ENCODE peak calls at places on chromosomes 13 and 19, in ten cellular contexts. D, T, U, I, G, C, R, M, S and K are unnamed samples.

GRCh38 chr19:4102339-4103072 is 21.4 kb downstream of the MAP2K2 start:
- DNase-seq in D (no peak), T (no peak), U (no peak), I (no peak), G (no peak), C (no peak), R (no peak), M (no peak), S (no peak), K (no peak)

GRCh38 chr19:54969647-54970046 is 3.5 kb downstream of the NLRP2 start:
- DNase-seq in D (no peak), T (no peak), U (no peak), I (no peak), G (no peak), C (no peak), R (no peak), M (no peak), S (no peak), K (no peak)

GRCh38 chr19:5131866-5132561 is 163.1 kb downstream of the KDM4B start:
- DNase-seq in D (no peak), T (no peak), U (no peak), I (no peak), G (no peak), C (no peak), R (no peak), M (no peak), S (no peak), K (no peak)

GRCh38 chr13:74114202-74114601 is 20.0 kb downstream of the KLF12 start:
- DNase-seq in D (no peak), T (no peak), U (no peak), I (no peak), G (no peak), C (no peak), R (no peak), M (no peak), S (no peak), K (no peak)

GRCh38 chr19:28582344-28582743 is 630.6 kb downstream of the UQCRFS1 start:
- DNase-seq in D (no peak), T (no peak), U (no peak), I (no peak), G (no peak), C (no peak), R (no peak), M (no peak), S (no peak), K (no peak)

GRCh38 chr13:60356970-60357369 is 40.0 kb upstream of the TDRD3 start:
- DNase-seq in D (no peak), T (no peak), U (no peak), I (no peak), G (no peak), C (no peak), R (no peak), M (no peak), S (no peak), K (no peak)

GRCh38 chr13:27442071-27442647 is 8.2 kb downstream of the MTIF3 start:
- DNase-seq in D (no peak), T (no peak), U (no peak), I (no peak), G (no peak), C (no peak), R (no peak), M (no peak), S (no peak), K (no peak)

GRCh38 chr13:84132491-84132890 is 250.2 kb upstream of the SLITRK1 start:
- DNase-seq in D (no peak), T (no peak), U (no peak), I (no peak), G (no peak), C (no peak), R (no peak), M (no peak), S (no peak), K (no peak)

GRCh38 chr19:7355151-7355845 is 6.6 kb downstream of the ARHGEF18 start:
- DNase-seq in D (no peak), T (no peak), U (peak; percentile 62), I (no peak), G (no peak), C (peak; percentile 33), R (no peak), M (no peak), S (no peak), K (no peak)

GRCh38 chr19:35207391-35207871 is 21.1 kb downstream of the FAM187B start:
- DNase-seq in D (no peak), T (no peak), U (no peak), I (no peak), G (no peak), C (no peak), R (no peak), M (no peak), S (no peak), K (no peak)

GRCh38 chr19:35204799-35205732 is 23.5 kb downstream of the FAM187B start:
- DNase-seq in D (peak; percentile 42), T (peak; percentile 33), U (no peak), I (no peak), G (no peak), C (no peak), R (no peak), M (no peak), S (no peak), K (no peak)

GRCh38 chr19:35206855-35207254 is 21.7 kb downstream of the FAM187B start:
- DNase-seq in D (peak; percentile 5), T (no peak), U (no peak), I (no peak), G (no peak), C (no peak), R (no peak), M (no peak), S (no peak), K (no peak)

GRCh38 chr19:35205733-35206323 is 22.7 kb downstream of the FAM187B start:
- DNase-seq in D (no peak), T (no peak), U (no peak), I (no peak), G (no peak), C (no peak), R (no peak), M (no peak), S (no peak), K (no peak)

GRCh38 chr19:35206379-35206778 is 22.2 kb downstream of the FAM187B start:
- DNase-seq in D (peak; percentile 5), T (no peak), U (no peak), I (no peak), G (no peak), C (no peak), R (no peak), M (no peak), S (no peak), K (no peak)
- H3K4me3 ChIP-seq in D (no peak overlapping the region), T (no peak overlapping the region), U (no peak overlapping the region), I (no peak overlapping the region), G (no peak overlapping the region), C (no peak overlapping the region), R (no peak overlapping the region), M (no peak overlapping the region), S (no peak overlapping the region), K (no peak overlapping the region)

GRCh38 chr13:99894105-99894504 is 77.5 kb downstream of the ZIC5 start:
- DNase-seq in D (no peak), T (no peak), U (no peak), I (no peak), G (no peak), C (no peak), R (no peak), M (no peak), S (no peak), K (no peak)

GRCh38 chr13:99896712-99897440 is 74.7 kb downstream of the ZIC5 start:
- DNase-seq in D (no peak), T (no peak), U (no peak), I (no peak), G (no peak), C (no peak), R (no peak), M (no peak), S (no peak), K (no peak)

GRCh38 chr13:99895428-99895998 is 76.1 kb downstream of the ZIC5 start:
- DNase-seq in D (no peak), T (no peak), U (no peak), I (no peak), G (no peak), C (no peak), R (no peak), M (no peak), S (no peak), K (no peak)

GRCh38 chr13:99894835-99895427 is 76.6 kb downstream of the ZIC5 start:
- DNase-seq in D (no peak), T (no peak), U (no peak), I (no peak), G (no peak), C (no peak), R (no peak), M (no peak), S (no peak), K (no peak)

GRCh38 chr13:99895999-99896695 is 75.4 kb downstream of the ZIC5 start:
- DNase-seq in D (no peak), T (no peak), U (no peak), I (no peak), G (no peak), C (no peak), R (no peak), M (no peak), S (no peak), K (no peak)
- TF ChIP-seq CTCF in D (no peak), T (no peak), U (no peak), I (no peak), G (no peak), C (no peak), R (no peak), M (no peak), S (no peak), K (no peak)

DNA sequence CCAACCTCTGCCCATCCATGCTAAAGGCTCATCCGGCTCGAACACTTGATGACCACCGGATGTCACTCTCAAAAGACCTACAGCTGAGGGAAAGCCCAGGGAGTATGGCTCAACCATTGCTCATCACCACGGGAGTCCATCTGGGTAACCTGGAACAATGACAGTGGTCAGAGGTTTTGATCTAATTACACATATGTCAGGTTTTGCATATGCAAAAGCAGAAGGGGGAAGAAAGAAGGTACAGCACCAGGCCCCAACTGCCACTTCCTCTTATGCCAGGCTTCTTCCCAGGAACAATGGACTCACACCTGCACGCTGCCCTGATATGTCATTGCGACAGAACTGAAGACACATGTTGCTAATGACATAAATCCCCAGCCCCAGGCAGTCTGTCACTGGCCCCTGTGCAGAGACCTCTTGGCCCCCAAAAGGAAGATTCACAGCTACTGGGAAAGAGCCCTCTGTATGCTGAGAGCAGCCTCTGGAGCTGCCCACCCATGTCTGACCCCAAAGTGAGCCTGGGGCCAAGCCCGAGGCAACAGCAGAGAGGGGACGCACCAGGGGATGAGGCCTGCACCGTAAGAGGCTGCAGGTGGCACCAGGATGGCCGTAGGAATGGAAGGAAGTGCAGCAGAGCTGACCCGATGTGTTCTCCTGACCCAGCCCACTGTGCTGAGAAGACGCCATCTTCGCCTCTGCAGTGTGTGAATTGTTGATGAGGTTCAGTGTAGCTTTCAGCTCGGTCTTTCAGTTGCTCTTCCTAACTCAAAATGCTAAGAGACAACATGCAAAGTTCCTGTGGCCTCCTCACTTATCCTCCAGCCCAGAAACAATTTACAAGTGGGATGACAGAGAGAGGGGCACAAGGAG is 26.3 kb downstream of the EPS15L1 start:
- DNase-seq in D (no peak), T (no peak), U (no peak), I (no peak), G (no peak), C (no peak), R (no peak), M (no peak), S (no peak), K (no peak)
- H3K4me3 ChIP-seq in D (no peak overlapping the region), T (no peak overlapping the region), U (no peak overlapping the region), I (no peak overlapping the region), G (no peak overlapping the region), C (no peak overlapping the region), R (no peak overlapping the region), M (no peak overlapping the region), S (no peak overlapping the region), K (no peak overlapping the region)

GRCh38 chr19:45215391-45216191 is 29.6 kb downstream of the EXOC3L2 start:
- DNase-seq in D (no peak), T (peak; percentile 17), U (no peak), I (no peak), G (no peak), C (no peak), R (peak; percentile 33), M (peak; percentile 50), S (no peak), K (no peak)
- TF ChIP-seq CTCF in D (no peak), T (no peak), U (no peak), I (no peak), G (no peak), C (no peak), R (no peak), M (no peak), S (no peak), K (no peak)